ENCODE peak calls at places on chromosomes 6 and 20, in six cellular contexts. K, O, A, J, Z and Y are unnamed samples.

GRCh38 chr20:48422242-48422960 is 405.4 kb downstream of the PREX1 start:
- DNase-seq in K (no peak), O (no peak), A (no peak), J (no peak), Z (no peak), Y (no peak)

GRCh38 chr6:87909849-87910248 is 137.8 kb upstream of the SPACA1 start:
- DNase-seq in K (no peak), O (no peak), A (peak), J (no peak), Z (no peak), Y (peak)

GRCh38 chr6:107064579-107065065 is 36.6 kb downstream of the MTRES1 start:
- DNase-seq in K (no peak), O (no peak), A (peak), J (no peak), Z (no peak), Y (no peak)

GRCh38 chr6:13924949-13925881 is at the start of gene RNF182:
- DNase-seq in K (no peak), O (peak), A (no peak), J (no peak), Z (no peak), Y (no peak)

GRCh38 chr6:152983637-152984386 is 971 bp upstream of the FBXO5 start:
- DNase-seq in K (peak), O (peak), A (peak), J (peak), Z (peak), Y (peak)

GRCh38 chr6:35024601-35025054 is 116.5 kb downstream of the TCP11 start:
- DNase-seq in K (no peak), O (no peak), A (peak), J (peak), Z (no peak), Y (no peak)

GRCh38 chr6:111743859-111744692 is 129.2 kb downstream of the FYN start:
- DNase-seq in K (no peak), O (no peak), A (no peak), J (peak), Z (no peak), Y (no peak)

GRCh38 chr6:147204060-147204785 is at the start of gene STXBP5:
- DNase-seq in K (peak), O (peak), A (peak), J (no peak), Z (peak), Y (peak)

GRCh38 chr20:50427740-50428462 is 82.3 kb upstream of the PTPN1 start:
- DNase-seq in K (no peak), O (no peak), A (peak), J (no peak), Z (no peak), Y (no peak)

GRCh38 chr20:62477669-62478450 is 2.1 kb upstream of the GATA5 start:
- DNase-seq in K (no peak), O (no peak), A (no peak), J (no peak), Z (peak), Y (no peak)

GRCh38 chr6:78611886-78612480 is 255.4 kb upstream of the IRAK1BP1 start:
- DNase-seq in K (no peak), O (no peak), A (peak), J (no peak), Z (no peak), Y (no peak)